ENCODE peak calls at places on chromosomes 12 and 14, in ten cellular contexts. L is ovary, U is stomach, F is tibial nerve, G is upper lobe of left lung, Y is A549, I is GM12878, P is suprapubic skin, H is H1, D is transverse colon. R is an unnamed sample.

GRCh38 chr12:19288603-19289244 is 150.6 kb upstream of the AEBP2 start:
- DNase-seq in L (no peak), U (no peak), F (no peak), G (no peak), Y (peak), I (no peak), P (no peak), H (no peak), D (no peak), R (no peak)

GRCh38 chr12:25591132-25591531 is 38.0 kb upstream of the LMNTD1 start:
- DNase-seq in L (no peak), U (no peak), F (no peak), G (no peak), Y (no peak), I (no peak), P (no peak), H (peak), D (no peak), R (no peak)

GRCh38 chr12:28543021-28543890 is 353.0 kb downstream of the CCDC91 start:
- DNase-seq in L (no peak), U (no peak), F (no peak), G (no peak), Y (no peak), I (peak), P (no peak), H (no peak), D (no peak), R (no peak)

GRCh38 chr12:104736307-104736706 is 221.8 kb downstream of the SLC41A2 start:
- DNase-seq in L (no peak), U (no peak), F (no peak), G (no peak), Y (no peak), I (no peak), P (no peak), H (no peak), D (no peak), R (no peak)

GRCh38 chr14:103087343-103087835 is 3.4 kb downstream of the LBHD2 start:
- DNase-seq in L (no peak), U (no peak), F (no peak), G (peak), Y (no peak), I (no peak), P (no peak), H (no peak), D (no peak), R (no peak)

GRCh38 chr14:45134051-45134958 is at the start of gene FKBP3:
- DNase-seq in L (peak), U (peak), F (peak), G (peak), Y (peak), I (peak), P (peak), H (peak), D (peak), R (peak)

GRCh38 chr14:99075771-99076370 is 196.1 kb downstream of the BCL11B start:
- DNase-seq in L (no peak), U (no peak), F (no peak), G (no peak), Y (no peak), I (no peak), P (no peak), H (peak), D (no peak), R (no peak)

GRCh38 chr12:59649203-59649602 is 53.4 kb downstream of the SLC16A7 start:
- DNase-seq in L (no peak), U (no peak), F (no peak), G (no peak), Y (no peak), I (no peak), P (no peak), H (no peak), D (no peak), R (no peak)

GRCh38 chr12:25518512-25518911 is 34.6 kb downstream of the LMNTD1 start:
- DNase-seq in L (no peak), U (no peak), F (no peak), G (no peak), Y (no peak), I (peak), P (no peak), H (no peak), D (no peak), R (no peak)

GRCh38 chr12:1939316-1939715 is 20.9 kb upstream of the CACNA2D4 start:
- DNase-seq in L (no peak), U (no peak), F (no peak), G (no peak), Y (no peak), I (no peak), P (no peak), H (no peak), D (no peak), R (no peak)

GRCh38 chr12:92010853-92011701 is 134.6 kb downstream of the BTG1 start:
- DNase-seq in L (no peak), U (no peak), F (no peak), G (no peak), Y (no peak), I (no peak), P (no peak), H (no peak), D (no peak), R (no peak)

GRCh38 chr14:70822706-70823185 is 13.4 kb upstream of the MAP3K9 start:
- DNase-seq in L (peak), U (peak), F (no peak), G (peak), Y (peak), I (no peak), P (no peak), H (peak), D (peak), R (no peak)

GRCh38 chr12:76915381-76916169 is 36.8 kb upstream of the CSRP2 start:
- DNase-seq in L (no peak), U (no peak), F (no peak), G (no peak), Y (no peak), I (no peak), P (no peak), H (no peak), D (no peak), R (no peak)

GRCh38 chr14:105049753-105050550 is 15.3 kb downstream of the GPR132 start:
- DNase-seq in L (no peak), U (no peak), F (no peak), G (peak), Y (no peak), I (no peak), P (no peak), H (no peak), D (no peak), R (no peak)

GRCh38 chr12:4221157-4221556 is 52.4 kb upstream of the CCND2 start:
- DNase-seq in L (no peak), U (no peak), F (no peak), G (no peak), Y (no peak), I (no peak), P (no peak), H (no peak), D (no peak), R (no peak)

GRCh38 chr14:31457665-31458659 is 656 bp upstream of the DTD2 start:
- DNase-seq in L (no peak), U (no peak), F (no peak), G (no peak), Y (no peak), I (no peak), P (no peak), H (no peak), D (no peak), R (no peak)

GRCh38 chr12:40892528-40892927 is 200.3 kb downstream of the CNTN1 start:
- DNase-seq in L (no peak), U (no peak), F (no peak), G (no peak), Y (no peak), I (no peak), P (no peak), H (no peak), D (no peak), R (no peak)
- TF ChIP-seq EP300 in L (no peak), U (no peak), F (no peak), G (no peak), Y (no peak), I (no peak), P (no peak), H (no peak), D (no peak), R (no peak)

DNA sequence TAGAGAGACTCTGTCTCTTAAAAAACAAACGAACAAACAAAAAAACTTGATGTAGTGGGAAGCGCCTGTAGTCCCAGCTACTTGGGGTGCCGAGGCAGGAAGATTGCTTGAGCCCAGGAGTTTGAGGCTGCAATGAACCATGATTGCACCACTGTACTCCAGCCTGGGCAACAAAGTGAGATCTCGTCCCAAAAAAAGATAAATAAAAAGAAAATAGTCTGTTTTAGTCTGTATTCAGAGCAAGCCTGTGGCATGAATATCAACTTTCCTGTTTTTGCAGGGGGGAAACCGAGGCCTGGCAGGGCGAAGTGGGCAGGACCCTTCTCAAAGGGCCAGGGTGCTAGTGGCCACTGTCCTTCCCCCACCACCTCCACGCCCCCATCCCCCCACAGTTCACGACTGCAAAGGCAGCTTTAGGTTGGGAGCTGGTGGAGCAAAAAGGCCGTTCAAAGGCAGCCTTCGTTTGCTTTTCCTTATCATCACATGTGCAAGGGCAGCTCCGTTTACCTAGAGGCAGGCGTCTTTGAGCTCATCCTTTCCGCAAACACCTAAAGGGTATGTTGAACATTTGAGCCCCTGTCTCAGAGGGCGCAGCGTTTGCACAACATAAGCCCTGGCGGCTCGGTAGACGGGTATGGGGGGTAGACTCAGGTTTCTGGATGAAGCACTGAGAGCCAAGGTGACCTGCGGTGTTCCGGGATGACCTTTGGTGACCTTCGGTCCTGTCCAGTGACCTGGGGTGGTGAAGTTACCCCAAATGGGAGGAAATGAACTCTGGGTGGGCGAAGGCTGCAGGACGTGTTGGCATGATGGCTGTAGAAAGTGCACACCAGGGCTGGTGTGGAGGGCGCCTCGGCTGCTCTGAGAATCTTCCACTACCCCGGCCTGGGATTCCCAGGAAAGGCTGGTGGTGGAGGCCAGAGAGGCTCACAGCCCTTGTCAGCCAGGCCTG is 8.7 kb upstream of the MEG3 start:
- DNase-seq in L (no peak), U (no peak), F (no peak), G (no peak), Y (no peak), I (no peak), P (no peak), H (no peak), D (no peak), R (no peak)
- TF ChIP-seq POLR2A in L (no peak), U (no peak), F (no peak), G (no peak), Y (no peak), I (no peak), P (no peak), H (no peak), D (no peak), R (no peak)

GRCh38 chr14:26791117-26791806 is 193.4 kb upstream of the NOVA1 start:
- DNase-seq in L (no peak), U (no peak), F (no peak), G (no peak), Y (no peak), I (no peak), P (no peak), H (no peak), D (no peak), R (no peak)
- H3K4me3 ChIP-seq in L (no peak), U (no peak), F (no peak), G (no peak), Y (no peak), I (no peak), P (no peak), H (no peak), D (no peak), R (no peak)

GRCh38 chr12:30044206-30044605 is 260.5 kb upstream of the TMTC1 start:
- DNase-seq in L (no peak), U (no peak), F (no peak), G (no peak), Y (no peak), I (no peak), P (no peak), H (no peak), D (no peak), R (no peak)

GRCh38 chr12:30047499-30048262 is 263.9 kb upstream of the TMTC1 start:
- DNase-seq in L (no peak), U (no peak), F (no peak), G (no peak), Y (no peak), I (no peak), P (no peak), H (no peak), D (no peak), R (no peak)

GRCh38 chr12:30043151-30043550 is 259.4 kb upstream of the TMTC1 start:
- DNase-seq in L (no peak), U (no peak), F (no peak), G (no peak), Y (no peak), I (no peak), P (no peak), H (no peak), D (no peak), R (no peak)

GRCh38 chr12:30046376-30046775 is 262.6 kb upstream of the TMTC1 start:
- DNase-seq in L (no peak), U (no peak), F (no peak), G (no peak), Y (no peak), I (no peak), P (no peak), H (no peak), D (no peak), R (no peak)

DNA sequence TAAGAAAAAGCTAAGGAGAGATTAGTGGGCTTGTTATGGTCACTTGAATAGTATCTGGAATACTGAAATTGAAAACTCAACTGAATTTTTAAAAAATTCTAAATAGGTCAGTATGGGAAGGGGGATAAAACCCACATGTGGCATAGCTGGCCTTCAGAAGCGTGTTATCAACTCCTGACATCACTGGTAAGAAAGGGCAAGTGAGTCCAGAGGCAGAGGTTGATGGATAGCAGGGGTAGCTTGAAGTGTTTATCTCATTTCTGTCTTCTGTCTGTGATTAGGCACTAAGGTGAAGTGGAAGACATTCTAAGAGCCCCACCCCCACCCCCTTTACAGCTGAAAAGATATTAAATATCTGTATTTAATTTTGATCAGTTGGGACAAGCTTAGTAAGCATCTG is 261.4 kb upstream of the TMTC1 start:
- DNase-seq in L (no peak), U (no peak), F (no peak), G (no peak), Y (no peak), I (no peak), P (no peak), H (no peak), D (no peak), R (no peak)
- TF ChIP-seq EP300 in L (no peak), U (no peak), F (no peak), G (no peak), Y (no peak), I (no peak), P (no peak), H (no peak), D (no peak), R (no peak)

GRCh38 chr14:91870001-91870400 is 2.7 kb upstream of the TC2N start:
- DNase-seq in L (no peak), U (no peak), F (no peak), G (no peak), Y (no peak), I (no peak), P (no peak), H (no peak), D (peak), R (no peak)
- TF ChIP-seq POLR2A in L (no peak), U (no peak), F (no peak), G (no peak), Y (no peak), I (no peak), P (no peak), H (no peak), D (peak), R (no peak)

GRCh38 chr12:6346942-6347341 is 5.1 kb upstream of the TNFRSF1A start:
- DNase-seq in L (no peak), U (no peak), F (no peak), G (no peak), Y (no peak), I (no peak), P (no peak), H (no peak), D (no peak), R (no peak)
- H3K4me3 ChIP-seq in L (no peak), U (no peak), F (no peak), G (peak), Y (no peak), I (no peak), P (no peak), H (no peak), D (no peak), R (no peak)

GRCh38 chr12:7142057-7142644 is 12.0 kb downstream of the CLSTN3 start:
- DNase-seq in L (no peak), U (peak), F (peak), G (no peak), Y (peak), I (no peak), P (no peak), H (peak), D (peak), R (no peak)
- TF ChIP-seq EP300 in L (no peak), U (no peak), F (no peak), G (no peak), Y (no peak), I (no peak), P (no peak), H (no peak), D (no peak), R (no peak)

GRCh38 chr14:58108717-58109116 is 43.3 kb downstream of the ARMH4 start:
- DNase-seq in L (no peak), U (no peak), F (no peak), G (no peak), Y (no peak), I (no peak), P (no peak), H (no peak), D (no peak), R (no peak)

GRCh38 chr14:58109761-58110160 is 42.3 kb downstream of the ARMH4 start:
- DNase-seq in L (no peak), U (no peak), F (no peak), G (no peak), Y (no peak), I (no peak), P (no peak), H (no peak), D (no peak), R (no peak)

GRCh38 chr14:58107041-58107440 is 45.0 kb downstream of the ARMH4 start:
- DNase-seq in L (no peak), U (no peak), F (no peak), G (no peak), Y (no peak), I (no peak), P (no peak), H (no peak), D (no peak), R (no peak)

GRCh38 chr14:58106446-58106845 is 45.6 kb downstream of the ARMH4 start:
- DNase-seq in L (no peak), U (no peak), F (no peak), G (no peak), Y (no peak), I (no peak), P (no peak), H (no peak), D (no peak), R (no peak)

GRCh38 chr14:58107947-58108552 is 44.0 kb downstream of the ARMH4 start:
- DNase-seq in L (peak), U (no peak), F (no peak), G (no peak), Y (peak), I (no peak), P (no peak), H (no peak), D (peak), R (no peak)
- TF ChIP-seq POLR2A in L (no peak), U (no peak), F (no peak), G (no peak), Y (no peak), I (no peak), P (no peak), H (no peak), D (no peak), R (no peak)

DNA sequence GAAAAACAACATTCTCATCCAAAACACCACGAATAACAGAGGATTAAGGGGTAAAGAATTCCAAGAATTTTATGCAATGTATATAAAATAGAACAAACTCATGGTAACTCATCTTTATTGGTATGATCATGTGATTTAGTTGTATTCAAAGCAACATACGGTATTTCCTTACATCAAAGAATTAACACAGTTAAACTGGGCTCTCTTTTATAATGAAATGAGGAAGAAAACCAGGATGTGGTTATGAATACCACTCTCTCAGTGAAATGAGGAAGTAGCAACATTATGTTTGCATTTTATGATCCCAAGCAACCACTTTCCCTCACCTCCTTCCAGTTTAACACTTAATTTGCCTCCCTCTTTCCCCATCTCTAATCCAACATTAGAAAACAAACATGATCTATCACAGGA is 22.9 kb downstream of the SPTLC2 start:
- DNase-seq in L (no peak), U (no peak), F (no peak), G (no peak), Y (no peak), I (peak), P (no peak), H (no peak), D (no peak), R (no peak)
- H3K4me3 ChIP-seq in L (no peak), U (no peak), F (no peak), G (no peak), Y (no peak), I (no peak), P (no peak), H (no peak), D (no peak), R (no peak)

DNA sequence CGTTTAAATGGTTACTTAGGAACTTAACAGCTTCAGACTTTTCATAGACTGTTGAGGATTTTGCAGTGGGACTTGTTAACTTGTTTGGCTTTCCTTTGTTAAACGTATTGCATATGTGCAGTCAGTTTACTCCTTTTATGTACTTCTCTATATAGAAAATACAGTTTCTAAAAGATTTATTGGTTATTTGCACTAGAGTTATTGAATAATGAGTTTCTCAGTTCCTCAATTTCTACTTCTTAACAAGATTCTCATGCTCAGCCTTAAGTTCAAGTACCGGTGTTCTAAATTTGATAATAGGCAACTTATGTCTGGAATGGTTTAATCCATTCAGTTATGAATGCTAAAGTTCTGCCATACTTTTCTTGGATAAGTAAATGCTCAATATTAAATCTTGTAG is 919 bp downstream of the PSMA3 start:
- DNase-seq in L (no peak), U (no peak), F (no peak), G (no peak), Y (no peak), I (no peak), P (no peak), H (no peak), D (no peak), R (no peak)
- TF ChIP-seq EP300 in L (no peak), U (no peak), F (no peak), G (no peak), Y (no peak), I (no peak), P (no peak), H (no peak), D (no peak), R (no peak)

R was measured in sigmoid colon.